ENCODE peak calls at places on chromosomes 7 and 10, in six cellular contexts. P, I, B, H, R and D are unnamed samples.

GRCh38 chr7:16063241-16063640 is 358.1 kb downstream of the CRPPA start:
- DNase-seq in I (no peak), P (no peak), H (no peak), R (no peak), B (no peak), D (no peak)

GRCh38 chr7:102284891-102285540 is 1.7 kb upstream of the SH2B2 start:
- DNase-seq in P (peak; percentile 64), B (peak; percentile 49), R (no peak), H (no peak), I (no peak), D (no peak)

GRCh38 chr7:111855161-111855841 is 293.0 kb upstream of the IMMP2L start:
- DNase-seq in I (peak; percentile 21), H (no peak), B (no peak), P (peak; percentile 61), R (peak; percentile 2), D (peak; percentile 38)

GRCh38 chr7:17233643-17234397 is 64.6 kb upstream of the AHR start:
- DNase-seq in R (peak; percentile 9), I (no peak), B (no peak), P (no peak), H (no peak), D (no peak)

GRCh38 chr7:27897001-27897400 is 157.0 kb downstream of the TAX1BP1 start:
- DNase-seq in R (no peak), I (no peak), B (no peak), H (no peak), P (no peak), D (no peak)

GRCh38 chr10:54758791-54759190 is 42.2 kb downstream of the PCDH15 start:
- DNase-seq in I (no peak), H (no peak), B (no peak), P (no peak), R (no peak), D (no peak)

GRCh38 chr10:105875050-105875449 is 1234.0 kb downstream of the SORCS3 start:
- DNase-seq in I (no peak), P (no peak), H (no peak), R (no peak), B (no peak), D (no peak)

GRCh38 chr7:46145412-46145811 is 224.3 kb upstream of the IGFBP3 start:
- DNase-seq in R (no peak), H (peak; percentile 79), I (peak; percentile 73), B (no peak), P (no peak), D (no peak)

GRCh38 chr7:26625286-26625685 is 239.1 kb downstream of the SKAP2 start:
- DNase-seq in P (no peak), B (no peak), R (no peak), I (no peak), H (no peak), D (no peak)

GRCh38 chr10:43057231-43057711 is 19.6 kb upstream of the RET start:
- DNase-seq in R (no peak), B (no peak), P (peak; percentile 41), I (no peak), H (no peak), D (no peak)

GRCh38 chr10:106424076-106424475 is 740.4 kb downstream of the SORCS1 start:
- DNase-seq in H (no peak), R (no peak), I (no peak), B (no peak), P (no peak), D (no peak)

GRCh38 chr7:37952240-37952639 is 31.8 kb downstream of the EPDR1 start:
- DNase-seq in R (no peak), B (no peak), I (no peak), H (no peak), P (no peak), D (no peak)

GRCh38 chr7:84237533-84238173 is 43.1 kb upstream of the SEMA3A start:
- DNase-seq in R (no peak), H (no peak), B (no peak), P (no peak), I (no peak), D (peak; percentile 69)

GRCh38 chr10:68989317-68989990 is 851 bp downstream of the KIFBP start:
- DNase-seq in P (no peak), I (no peak), R (no peak), H (no peak), B (no peak), D (no peak)

GRCh38 chr7:118104812-118105441 is 79.0 kb upstream of the LSM8 start:
- DNase-seq in P (peak; percentile 6), B (no peak), I (no peak), R (no peak), H (no peak), D (peak; percentile 15)

GRCh38 chr10:12482586-12482985 is 133.2 kb downstream of the CAMK1D start:
- DNase-seq in H (peak; percentile 25), P (no peak), I (no peak), B (no peak), R (no peak), D (no peak)

GRCh38 chr10:7544203-7544602 is 122.6 kb downstream of the ITIH5 start:
- DNase-seq in B (no peak), I (no peak), R (no peak), H (no peak), P (no peak), D (no peak)

GRCh38 chr7:17274551-17275245 is 23.8 kb upstream of the AHR start:
- DNase-seq in I (no peak), B (no peak), R (no peak), H (no peak), P (no peak), D (no peak)

GRCh38 chr7:29457565-29457971 is 106.1 kb upstream of the PRR15 start:
- DNase-seq in H (no peak), I (no peak), R (no peak), B (no peak), P (no peak), D (no peak)

DNA sequence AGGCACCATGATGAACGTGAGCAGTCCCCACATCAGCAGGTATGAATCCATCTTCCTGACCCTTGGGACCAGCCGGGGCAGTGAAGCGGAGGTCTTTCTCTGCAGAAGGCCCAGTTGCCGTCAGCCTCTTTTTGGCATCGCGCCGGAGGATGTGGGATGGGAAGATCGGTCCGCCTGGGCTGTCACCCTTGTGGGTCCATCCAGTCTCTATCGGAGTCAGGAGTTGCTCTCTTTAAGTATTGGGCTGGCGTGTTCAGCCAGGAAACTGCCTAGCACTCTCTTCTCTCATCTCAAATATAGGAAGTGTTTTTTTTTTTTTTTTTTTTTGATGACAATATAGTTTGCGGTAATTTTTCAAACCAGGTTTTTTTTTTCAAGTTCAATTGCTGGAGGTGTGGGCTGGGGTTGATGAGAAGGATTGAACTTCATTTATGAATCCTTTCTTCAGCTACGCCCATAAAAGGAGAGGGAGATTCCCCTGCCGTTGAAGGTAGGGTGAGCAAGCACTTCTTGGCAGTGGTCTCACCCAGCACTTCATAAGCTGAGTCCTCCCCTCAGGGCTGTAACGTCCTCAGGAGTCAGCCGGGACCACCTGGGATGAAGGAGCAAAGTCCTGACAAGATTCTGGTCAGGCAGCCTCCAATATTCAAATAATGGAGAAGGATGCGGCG is at the start of gene IL2RA:
- DNase-seq in I (no peak), P (no peak), B (no peak), H (no peak), R (no peak), D (no peak)
- TF ChIP-seq YY1 in I (no peak), P (no peak), B (no peak), H (no peak), R (no peak), D (no peak)

GRCh38 chr7:36264123-36264916 is 111.3 kb downstream of the EEPD1 start:
- DNase-seq in R (no peak), P (peak; percentile 21), I (no peak), B (no peak), H (no peak), D (no peak)

GRCh38 chr7:36260481-36260880 is 107.4 kb downstream of the EEPD1 start:
- DNase-seq in B (no peak), I (no peak), H (no peak), P (no peak), R (no peak), D (no peak)

GRCh38 chr7:36261019-36261754 is 108.1 kb downstream of the EEPD1 start:
- DNase-seq in H (no peak), I (no peak), B (no peak), P (no peak), R (no peak), D (no peak)

GRCh38 chr7:36262706-36263484 is 109.8 kb downstream of the EEPD1 start:
- DNase-seq in R (no peak), I (no peak), P (no peak), H (no peak), B (no peak), D (no peak)

GRCh38 chr7:36262286-36262685 is 109.2 kb downstream of the EEPD1 start:
- DNase-seq in H (no peak), R (no peak), I (no peak), P (no peak), B (no peak), D (no peak)
- TF ChIP-seq SIN3A in H (no peak), R (no peak), I (no peak), P (no peak), B (no peak), D (no peak)

GRCh38 chr7:114008696-114009095 is 89.9 kb upstream of the PPP1R3A start:
- DNase-seq in R (no peak), P (no peak), H (no peak), B (no peak), I (no peak), D (no peak)
- H2AFZ ChIP-seq in R (no peak overlapping the region), P (no peak overlapping the region), H (no peak overlapping the region), B (no peak overlapping the region), I (no peak overlapping the region), D (no peak overlapping the region)

GRCh38 chr10:132626761-132627735 is 89.5 kb downstream of the INPP5A start:
- DNase-seq in R (no peak), P (no peak), H (no peak), B (no peak), I (no peak), D (no peak)

GRCh38 chr10:132624847-132625839 is 87.6 kb downstream of the INPP5A start:
- DNase-seq in P (no peak), I (no peak), H (no peak), B (no peak), R (no peak), D (no peak)

GRCh38 chr10:132626019-132626760 is 88.6 kb downstream of the INPP5A start:
- DNase-seq in P (no peak), B (no peak), H (no peak), R (no peak), I (no peak), D (no peak)

GRCh38 chr10:132627736-132628512 is 90.3 kb downstream of the INPP5A start:
- DNase-seq in B (peak; percentile 41), H (no peak), P (peak; percentile 94), R (no peak), I (no peak), D (no peak)

DNA sequence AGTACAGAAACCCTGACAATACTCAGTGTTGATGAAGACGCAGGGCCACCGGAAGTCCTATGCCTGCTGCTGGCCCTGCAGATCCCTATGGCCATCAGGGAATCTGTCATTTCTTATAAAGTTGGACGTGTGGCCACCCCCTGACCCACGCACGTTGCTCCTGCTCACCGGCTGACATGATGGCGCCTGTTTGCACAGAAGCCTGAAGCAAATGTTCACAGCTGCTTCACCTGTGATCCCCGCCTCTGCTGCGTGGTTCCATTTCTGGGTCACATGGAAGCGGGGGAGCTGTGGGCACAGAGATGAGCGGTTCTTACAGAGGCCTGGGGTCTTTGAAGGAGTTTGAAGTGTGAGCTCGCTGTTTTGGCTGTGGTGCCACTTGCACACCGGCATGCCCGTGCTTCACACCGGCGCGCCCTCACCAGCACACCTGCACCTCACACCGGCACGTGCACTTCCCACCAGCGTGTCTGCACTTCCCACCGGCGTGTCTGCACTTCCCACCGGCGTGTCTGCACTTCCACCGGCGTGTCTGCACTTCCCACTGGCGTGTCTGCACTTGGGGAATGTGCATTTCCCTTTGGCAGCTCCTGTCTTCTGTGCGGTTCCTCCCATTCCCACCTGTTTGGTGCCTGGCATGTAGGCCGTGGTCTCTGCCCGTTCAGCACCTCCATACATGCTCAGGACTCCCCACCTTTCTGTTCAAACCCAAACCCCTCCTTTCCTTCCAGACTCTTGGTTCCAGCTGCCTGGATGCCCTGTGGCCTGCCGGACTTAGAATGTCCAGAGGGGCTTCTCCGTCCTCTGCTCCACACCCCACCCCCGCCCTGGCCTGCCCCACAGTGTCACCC is 86.6 kb downstream of the INPP5A start:
- DNase-seq in I (no peak), P (no peak), R (no peak), B (no peak), H (no peak), D (no peak)
- TF ChIP-seq YY1 in I (no peak), P (no peak), R (no peak), B (no peak), H (no peak), D (no peak)